ENCODE peak calls at places on chromosomes 13 and 19, in seven cellular contexts. X is tibial nerve, H is PC-3, N is mammary epithelial cell, Q is adrenal gland, P is suprapubic skin, K is stomach. D is an unnamed sample.

GRCh38 chr19:48962029-48962848 is 2.9 kb upstream of the FTL start:
- DNase-seq in H (peak; percentile 18), Q (peak; percentile 52), K (peak; percentile 79), X (no peak), N (no peak), P (no peak), D (no peak)

GRCh38 chr19:47005873-47006272 is 13.8 kb upstream of the NPAS1 start:
- DNase-seq in H (peak; percentile 26), Q (no peak), K (no peak), P (no peak), X (no peak), N (no peak), D (no peak)

GRCh38 chr13:67408823-67409222 is 178.7 kb upstream of the PCDH9 start:
- DNase-seq in K (no peak), P (no peak), X (no peak), H (no peak), N (peak; percentile 1), Q (no peak), D (no peak)

GRCh38 chr19:57688011-57688763 is 6.4 kb downstream of the ZNF551 start:
- DNase-seq in Q (no peak), P (no peak), H (peak; percentile 53), N (peak; percentile 20), K (no peak), X (no peak), D (no peak)

GRCh38 chr13:72141845-72142470 is 275.0 kb upstream of the DACH1 start:
- DNase-seq in N (peak; percentile 72), H (peak; percentile 12), P (no peak), Q (peak; percentile 27), X (no peak), K (no peak), D (no peak)

GRCh38 chr13:76638882-76639281 is 247.3 kb downstream of the KCTD12 start:
- DNase-seq in Q (no peak), P (no peak), X (no peak), N (peak; percentile 8), H (no peak), K (no peak), D (no peak)

GRCh38 chr19:13588953-13589833 is 82.9 kb upstream of the CACNA1A start:
- DNase-seq in Q (peak; percentile 75), X (peak; percentile 52), H (peak; percentile 84), P (peak; percentile 84), K (peak; percentile 77), N (peak; percentile 40), D (no peak)

GRCh38 chr19:44653977-44654784 is 10.5 kb downstream of the PVR start:
- DNase-seq in Q (peak; percentile 89), H (peak; percentile 48), N (peak; percentile 53), P (no peak), K (peak; percentile 82), X (peak; percentile 61), D (no peak)

GRCh38 chr19:47518854-47519253 is 4.0 kb upstream of the NAPA start:
- DNase-seq in N (no peak), H (no peak), Q (no peak), K (no peak), P (no peak), X (no peak), D (no peak)

GRCh38 chr13:27338816-27339215 is 68.2 kb downstream of the RASL11A start:
- DNase-seq in P (no peak), H (no peak), K (no peak), N (no peak), X (no peak), Q (no peak), D (no peak)

GRCh38 chr19:51079486-51080110 is 3.1 kb downstream of the KLK14 start:
- DNase-seq in P (no peak), Q (no peak), X (peak; percentile 23), N (no peak), K (peak; percentile 72), H (no peak), D (no peak)

GRCh38 chr19:51501594-51502263 is at the start of gene SIGLEC12:
- DNase-seq in H (no peak), K (no peak), P (no peak), X (no peak), N (no peak), Q (peak; percentile 39), D (no peak)

GRCh38 chr13:24693862-24694471 is 13.8 kb downstream of the ATP12A start:
- DNase-seq in H (peak; percentile 78), P (no peak), Q (peak; percentile 59), N (peak; percentile 47), X (no peak), K (peak; percentile 46), D (no peak)

GRCh38 chr13:61013782-61014181 is 401.9 kb downstream of the PCDH20 start:
- DNase-seq in H (no peak), K (no peak), X (no peak), P (no peak), Q (no peak), N (no peak), D (no peak)

GRCh38 chr19:49678970-49679831 is 2.1 kb downstream of the PRMT1 start:
- DNase-seq in H (peak; percentile 32), X (no peak), P (no peak), N (no peak), Q (peak; percentile 34), K (no peak), D (no peak)

GRCh38 chr13:28355822-28356371 is 139.0 kb downstream of the FLT1 start:
- DNase-seq in H (no peak), N (no peak), Q (no peak), X (no peak), K (no peak), P (no peak), D (no peak)

GRCh38 chr19:29216021-29216420 is 3.1 kb upstream of the UQCRFS1 start:
- DNase-seq in H (no peak), P (no peak), N (no peak), X (no peak), K (no peak), Q (no peak), D (no peak)

GRCh38 chr19:12793290-12794195 is 2.3 kb downstream of the JUNB start:
- DNase-seq in N (peak; percentile 96), K (peak; percentile 95), P (peak; percentile 95), X (peak; percentile 88), Q (peak; percentile 95), H (peak; percentile 99), D (peak; percentile 66)

GRCh38 chr19:55160128-55160985 is 2.8 kb upstream of the TNNI3 start:
- DNase-seq in N (peak; percentile 83), P (no peak), Q (peak; percentile 95), K (peak; percentile 93), X (peak; percentile 45), H (peak; percentile 99), D (no peak)

GRCh38 chr13:24381539-24382265 is 72.3 kb downstream of the C1QTNF9 start:
- DNase-seq in X (no peak), P (no peak), N (no peak), K (no peak), Q (no peak), H (peak; percentile 5), D (no peak)

GRCh38 chr19:37943480-37943879 is 36.5 kb downstream of the SIPA1L3 start:
- DNase-seq in X (no peak), H (no peak), P (no peak), Q (no peak), K (peak; percentile 43), N (no peak), D (no peak)

GRCh38 chr19:17346109-17346671 is 8.8 kb downstream of the GTPBP3 start:
- DNase-seq in X (peak; percentile 66), K (peak; percentile 82), P (no peak), Q (peak; percentile 85), N (peak; percentile 51), H (peak; percentile 79), D (no peak)

DNA sequence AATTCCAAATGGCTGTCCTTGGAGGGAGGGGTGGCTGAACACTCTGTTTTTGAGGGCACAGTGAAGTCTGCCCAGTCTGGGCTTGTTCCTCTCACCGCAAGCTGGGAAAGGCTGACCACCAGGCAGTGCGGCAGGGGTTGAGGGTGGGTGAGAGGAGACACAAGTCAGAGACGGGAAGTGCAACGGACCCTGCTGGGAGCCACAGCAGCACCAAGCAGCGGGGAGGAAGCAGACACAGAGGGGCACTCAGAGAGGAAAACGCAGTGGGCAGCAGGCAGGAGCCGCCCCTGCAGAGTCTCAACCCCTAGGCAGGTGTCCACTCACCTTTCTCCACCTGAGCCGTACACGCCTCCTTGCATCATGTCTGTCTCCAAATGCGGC is 15.6 kb downstream of the AKAP8L start:
- DNase-seq in X (no peak), K (no peak), Q (no peak), N (no peak), H (no peak), P (no peak), D (no peak)
- H3K36me3 ChIP-seq in X (peaks cover 25% of the 10 kb centered on the region), K (peaks cover 66% of the 10 kb centered on the region), Q (no peaks in the 10 kb centered on the region), N (peaks cover 22% of the 10 kb centered on the region), H (peaks cover 25% of the 10 kb centered on the region), P (peaks cover 63% of the 10 kb centered on the region), D (peaks cover 99% of the 10 kb centered on the region)

DNA sequence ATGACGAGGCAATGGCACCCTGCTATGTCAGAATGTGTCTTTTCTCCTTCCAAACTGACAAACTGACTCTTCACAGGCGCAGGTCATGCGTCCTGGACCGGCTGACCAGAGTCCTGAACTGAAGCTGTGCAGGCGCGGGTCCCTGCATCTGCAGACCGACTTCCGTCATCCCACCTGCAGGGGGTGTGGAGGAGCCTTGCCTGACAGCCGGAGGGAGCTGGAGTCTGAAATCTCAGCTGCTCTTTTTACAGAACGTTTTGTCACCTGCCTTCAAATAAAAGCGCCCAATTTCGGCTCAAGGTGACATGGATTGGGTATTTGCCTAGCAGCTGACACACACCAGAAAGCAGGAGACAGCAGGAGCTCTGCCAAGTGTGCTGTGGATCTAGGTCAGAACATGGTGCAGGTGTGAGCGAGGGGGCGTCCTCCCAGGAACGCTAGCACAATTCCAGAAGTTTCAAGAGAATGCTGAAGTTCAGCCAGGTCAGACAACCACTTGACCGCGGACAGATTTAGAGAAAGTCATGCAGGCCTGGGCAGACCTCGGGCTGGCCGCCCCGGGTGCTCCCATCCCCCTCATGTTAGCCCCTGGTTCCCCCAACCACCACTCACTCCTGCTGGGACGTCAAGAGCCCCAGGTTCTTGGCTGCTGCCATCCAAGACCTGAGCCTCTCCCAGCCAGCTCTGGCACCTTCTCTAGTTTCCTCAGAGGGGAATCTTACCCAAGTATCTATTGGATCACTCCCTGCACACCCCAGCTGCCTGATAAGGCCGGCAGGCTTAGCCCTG is 32.8 kb downstream of the ELL start:
- DNase-seq in Q (no peak), X (no peak), K (peak; percentile 63), P (no peak), N (no peak), H (peak; percentile 30), D (no peak)
- H3K27ac ChIP-seq in Q (no peak overlapping the region), X (no peak overlapping the region), K (peak overlapping the region; percentile 8), P (no peak overlapping the region), N (no peak overlapping the region), H (no peak overlapping the region), D (no peak overlapping the region)

GRCh38 chr19:39031368-39032163 is 783 bp downstream of the FBXO27 start:
- DNase-seq in H (peak; percentile 84), Q (peak; percentile 80), K (peak; percentile 98), N (peak; percentile 96), X (peak; percentile 30), P (peak; percentile 90), D (peak; percentile 40)

GRCh38 chr19:39024875-39025641 is 7.3 kb downstream of the FBXO27 start:
- DNase-seq in H (no peak), X (no peak), N (no peak), K (no peak), Q (no peak), P (no peak), D (no peak)

GRCh38 chr19:39032164-39032918 is at the start of gene FBXO27:
- DNase-seq in P (peak; percentile 84), K (no peak), H (peak; percentile 33), Q (no peak), X (no peak), N (no peak), D (no peak)

GRCh38 chr19:39030854-39031367 is 1.4 kb downstream of the FBXO27 start:
- DNase-seq in N (no peak), X (no peak), K (no peak), H (no peak), P (no peak), Q (no peak), D (no peak)
- H3K4me3 ChIP-seq in N (peak overlapping the region; percentile 41), X (peak overlapping the region; percentile 51), K (peak overlapping the region; percentile 75), H (peak overlapping the region; percentile 76), P (peak overlapping the region; percentile 62), Q (no peak overlapping the region), D (peak overlapping the region; percentile 82)

GRCh38 chr19:7444042-7444441 is 44.8 kb downstream of the PEX11G start:
- DNase-seq in K (no peak), P (no peak), Q (no peak), N (no peak), H (no peak), X (no peak), D (no peak)
- H3K36me3 ChIP-seq in K (peaks cover 100% of the 10 kb centered on the region), P (peaks cover 85% of the 10 kb centered on the region), Q (no peaks in the 10 kb centered on the region), N (peaks cover 8% of the 10 kb centered on the region), H (peaks cover 54% of the 10 kb centered on the region), X (peaks cover 38% of the 10 kb centered on the region), D (peaks cover 50% of the 10 kb centered on the region)

D was measured in esophagus squamous epithelium.